ENCODE peak calls at places on chromosome 18, in eight cellular contexts. C, M, I, S, Z, R, X and H are unnamed samples.

GRCh38 chr18:55541571-55541970 is 46.4 kb downstream of the TCF4 start:
- DNase-seq in C (peak; percentile 20), M (no peak), I (no peak), S (no peak), Z (no peak), R (no peak), X (no peak), H (no peak)

GRCh38 chr18:2263303-2263702 is 308.0 kb downstream of the METTL4 start:
- DNase-seq in C (no peak), M (no peak), I (no peak), S (no peak), Z (no peak), R (no peak), X (no peak), H (no peak)

GRCh38 chr18:70431203-70431624 is 142.4 kb downstream of the SOCS6 start:
- DNase-seq in C (peak; percentile 64), M (no peak), I (no peak), S (no peak), Z (no peak), R (peak; percentile 61), X (peak; percentile 47), H (no peak)

GRCh38 chr18:61464551-61465102 is 131.4 kb downstream of the CDH20 start:
- DNase-seq in C (no peak), M (no peak), I (no peak), S (no peak), Z (no peak), R (peak; percentile 42), X (no peak), H (no peak)

GRCh38 chr18:10455726-10456453 is 1.5 kb downstream of the APCDD1 start:
- DNase-seq in C (no peak), M (no peak), I (no peak), S (no peak), Z (no peak), R (no peak), X (no peak), H (no peak)

GRCh38 chr18:42231796-42232195 is 276.8 kb downstream of the PIK3C3 start:
- DNase-seq in C (no peak), M (no peak), I (no peak), S (no peak), Z (no peak), R (no peak), X (no peak), H (no peak)

GRCh38 chr18:63444567-63444966 is 22.3 kb upstream of the VPS4B start:
- DNase-seq in C (peak; percentile 83), M (no peak), I (no peak), S (no peak), Z (no peak), R (no peak), X (peak; percentile 74), H (peak; percentile 24)

GRCh38 chr18:78496095-78496494 is 483.5 kb upstream of the SALL3 start:
- DNase-seq in C (no peak), M (no peak), I (no peak), S (no peak), Z (no peak), R (no peak), X (no peak), H (no peak)

GRCh38 chr18:35041752-35042379 is 653 bp downstream of the MAPRE2 start:
- DNase-seq in C (no peak), M (no peak), I (peak; percentile 46), S (no peak), Z (no peak), R (no peak), X (peak; percentile 12), H (peak; percentile 22)

GRCh38 chr18:7521226-7521856 is 45.8 kb upstream of the PTPRM start:
- DNase-seq in C (no peak), M (no peak), I (no peak), S (no peak), Z (no peak), R (no peak), X (no peak), H (no peak)

GRCh38 chr18:79933765-79934164 is 17.7 kb downstream of the SLC66A2 start:
- DNase-seq in C (no peak), M (no peak), I (no peak), S (peak; percentile 19), Z (peak; percentile 80), R (peak; percentile 21), X (peak; percentile 52), H (no peak)

GRCh38 chr18:74513149-74513882 is 17.2 kb downstream of the CNDP2 start:
- DNase-seq in C (no peak), M (no peak), I (no peak), S (no peak), Z (peak; percentile 9), R (no peak), X (no peak), H (no peak)

GRCh38 chr18:24195296-24196053 is 56.6 kb downstream of the CABYR start:
- DNase-seq in C (no peak), M (no peak), I (no peak), S (no peak), Z (no peak), R (no peak), X (no peak), H (no peak)

GRCh38 chr18:48228301-48228715 is 180.9 kb downstream of the ZBTB7C start:
- DNase-seq in C (no peak), M (no peak), I (no peak), S (peak; percentile 82), Z (no peak), R (no peak), X (peak; percentile 69), H (no peak)

GRCh38 chr18:63892544-63892943 is 5.0 kb downstream of the SERPINB2 start:
- DNase-seq in C (no peak), M (no peak), I (no peak), S (no peak), Z (no peak), R (no peak), X (peak; percentile 5), H (no peak)

GRCh38 chr18:79496978-79497637 is 101.4 kb downstream of the NFATC1 start:
- DNase-seq in C (no peak), M (no peak), I (peak; percentile 1), S (peak; percentile 73), Z (no peak), R (peak; percentile 25), X (peak; percentile 88), H (no peak)

GRCh38 chr18:24346254-24346653 is 51.4 kb downstream of the OSBPL1A start:
- DNase-seq in C (no peak), M (no peak), I (no peak), S (no peak), Z (no peak), R (no peak), X (no peak), H (no peak)

GRCh38 chr18:77068890-77069312 is 63.7 kb downstream of the MBP start:
- DNase-seq in C (no peak), M (no peak), I (peak; percentile 33), S (no peak), Z (no peak), R (no peak), X (no peak), H (no peak)

GRCh38 chr18:48391863-48392262 is 17.3 kb downstream of the ZBTB7C start:
- DNase-seq in C (no peak), M (no peak), I (no peak), S (peak; percentile 62), Z (no peak), R (no peak), X (peak; percentile 7), H (no peak)

GRCh38 chr18:27860011-27860410 is 316.9 kb downstream of the CDH2 start:
- DNase-seq in C (no peak), M (no peak), I (no peak), S (no peak), Z (no peak), R (no peak), X (no peak), H (no peak)

DNA sequence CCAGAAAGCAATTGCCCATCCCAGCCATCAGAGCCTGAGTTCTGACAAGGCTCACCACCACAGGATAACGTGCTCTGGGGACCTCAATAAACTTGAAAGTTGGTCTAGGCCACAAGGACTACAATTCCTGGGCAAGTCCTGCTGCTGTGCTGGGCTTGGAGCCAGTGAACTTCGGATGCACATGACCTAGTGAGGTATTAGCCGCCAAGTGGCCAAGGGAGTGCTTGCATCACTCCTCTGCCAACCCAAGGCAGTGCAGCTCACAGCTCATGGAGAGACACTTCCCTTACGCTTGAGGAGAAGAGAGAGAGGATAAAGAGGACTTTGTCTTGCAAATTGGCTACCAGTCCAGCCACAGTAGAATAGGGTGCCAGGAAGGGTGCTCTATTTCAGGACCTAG is 219.6 kb downstream of the MBD2 start:
- DNase-seq in C (no peak), M (no peak), I (no peak), S (peak; percentile 25), Z (no peak), R (no peak), X (peak; percentile 13), H (no peak)
- TF ChIP-seq CTCF in C (no peak), M (no peak), I (no peak), S (no peak), Z (no peak), R (no peak), X (no peak), H (no peak)

DNA sequence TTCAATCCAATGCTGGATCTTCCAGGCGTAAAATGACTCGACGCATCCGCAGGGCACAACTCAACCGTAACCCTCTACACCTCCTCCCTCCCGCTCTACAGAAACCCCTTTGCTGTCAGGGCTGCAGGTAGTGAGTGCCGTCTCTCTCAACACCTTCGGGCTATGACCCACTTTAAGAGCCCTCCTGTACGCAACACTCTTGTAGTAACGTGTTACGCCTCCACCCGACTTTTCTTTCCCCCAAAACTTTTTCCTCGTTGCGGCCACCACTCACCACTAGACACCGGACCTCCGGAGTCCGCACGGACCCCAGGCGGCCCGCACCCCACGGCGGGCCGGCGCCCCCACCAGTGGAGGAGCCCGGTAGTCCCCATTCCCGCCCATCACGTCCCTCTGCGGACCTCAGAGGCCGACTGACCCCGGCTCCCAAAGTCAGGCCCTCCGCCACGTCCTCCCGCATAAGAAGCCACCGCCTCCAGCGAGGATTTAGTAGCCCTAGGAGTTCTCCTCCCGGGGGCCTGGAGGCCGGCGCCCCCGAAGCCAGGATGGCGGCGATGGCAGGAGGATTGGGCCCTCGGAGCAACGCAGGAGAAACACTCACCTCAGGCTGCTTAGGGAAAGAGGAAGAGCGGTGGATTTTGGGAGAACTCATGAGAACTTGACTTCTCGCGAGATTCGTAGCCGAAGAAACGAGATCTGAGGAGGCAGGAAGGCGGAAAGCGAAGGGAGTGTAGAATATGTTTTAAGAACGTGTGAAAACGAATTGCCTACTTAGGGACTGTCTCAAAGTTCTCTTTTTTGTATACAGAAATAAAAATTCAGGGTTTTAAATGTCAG is 5.0 kb upstream of the C18orf32 start:
- DNase-seq in C (peak; percentile 99), M (peak; percentile 67), I (peak; percentile 91), S (peak; percentile 91), Z (peak; percentile 92), R (peak; percentile 99), X (peak; percentile 100), H (peak; percentile 93)
- TF ChIP-seq CTCF in C (no peak), M (no peak), I (no peak), S (no peak), Z (no peak), R (no peak), X (no peak), H (no peak)

GRCh38 chr18:50806208-50806616 is 13.6 kb downstream of the MRO start:
- DNase-seq in C (no peak), M (peak; percentile 18), I (peak; percentile 4), S (peak; percentile 64), Z (peak; percentile 77), R (no peak), X (peak; percentile 18), H (no peak)
- TF ChIP-seq CTCF in C (no peak), M (no peak), I (no peak), S (no peak), Z (no peak), R (no peak), X (no peak), H (no peak)

GRCh38 chr18:37710731-37711130 is 145.1 kb upstream of the CELF4 start:
- DNase-seq in C (no peak), M (no peak), I (no peak), S (no peak), Z (no peak), R (no peak), X (no peak), H (no peak)
- TF ChIP-seq CTCF in C (no peak), M (no peak), I (no peak), S (no peak), Z (no peak), R (no peak), X (no peak), H (no peak)